ENCODE peak calls at places on chromosomes 2 and 18, in four cellular contexts. B is spleen, Z is AG10803, G is colonic mucosa. F is an unnamed sample.
A peak's percentile ranks its signal among the peaks of the same experiment; 100 is the strongest.

GRCh38 chr2:241035818-241036396 is 37.5 kb downstream of the SNED1 start:
- DNase-seq in Z (no peak), B (no peak), G (no peak), F (no peak)

GRCh38 chr2:64186698-64187605 is 42.7 kb upstream of the PELI1 start:
- DNase-seq in B (no peak), Z (no peak), G (no peak), F (peak; percentile 40)

GRCh38 chr18:8703781-8704301 is 1.5 kb upstream of the MTCL1 start:
- DNase-seq in G (no peak), Z (no peak), B (peak; percentile 77), F (no peak)

GRCh38 chr2:110999626-111000025 is 121.1 kb upstream of the BCL2L11 start:
- DNase-seq in B (no peak), Z (no peak), G (no peak), F (no peak)

GRCh38 chr2:26196683-26197418 is 24.0 kb downstream of the GAREM2 start:
- DNase-seq in G (no peak), Z (no peak), B (no peak), F (no peak)

GRCh38 chr2:174571669-174572323 is 25.8 kb downstream of the WIPF1 start:
- DNase-seq in Z (no peak), B (no peak), G (no peak), F (no peak)

GRCh38 chr2:5984946-5985345 is 292.8 kb downstream of the SOX11 start:
- DNase-seq in B (no peak), Z (no peak), G (no peak), F (no peak)

GRCh38 chr18:14921547-14921946 is 173.6 kb downstream of the ANKRD30B start:
- DNase-seq in Z (no peak), G (peak; percentile 40), B (no peak), F (no peak)

GRCh38 chr2:73089270-73090030 is 17.9 kb upstream of the SFXN5 start:
- DNase-seq in Z (peak; percentile 99), B (no peak), G (no peak), F (peak; percentile 96)

GRCh38 chr2:101152195-101153076 is 1.3 kb upstream of the TBC1D8 start:
- DNase-seq in G (peak; percentile 57), Z (peak; percentile 62), B (peak; percentile 82), F (no peak)

GRCh38 chr2:215974700-215975429 is 38.5 kb downstream of the MREG start:
- DNase-seq in Z (no peak), B (no peak), G (no peak), F (no peak)

GRCh38 chr2:218039171-218039570 is 29.9 kb upstream of the RUFY4 start:
- DNase-seq in B (no peak), G (no peak), Z (peak; percentile 44), F (peak; percentile 38)

GRCh38 chr2:111919794-111920608 is 21.6 kb downstream of the MERTK start:
- DNase-seq in G (peak; percentile 73), B (peak; percentile 77), Z (no peak), F (no peak)

GRCh38 chr2:29361255-29361654 is 246.0 kb downstream of the CLIP4 start:
- DNase-seq in B (no peak), G (no peak), Z (no peak), F (no peak)

GRCh38 chr2:25598911-25599310 is 74.5 kb downstream of the DTNB start:
- DNase-seq in G (no peak), B (no peak), Z (no peak), F (no peak)

GRCh38 chr2:205699554-205700289 is 17.4 kb downstream of the NRP2 start:
- DNase-seq in B (no peak), G (no peak), Z (no peak), F (no peak)

GRCh38 chr2:205698556-205699282 is 16.4 kb downstream of the NRP2 start:
- DNase-seq in G (no peak), Z (peak; percentile 69), B (no peak), F (no peak)

GRCh38 chr2:205695460-205695979 is 13.2 kb downstream of the NRP2 start:
- DNase-seq in B (no peak), Z (peak; percentile 90), G (no peak), F (peak; percentile 74)

GRCh38 chr2:205694256-205694655 is 12.0 kb downstream of the NRP2 start:
- DNase-seq in B (no peak), G (no peak), Z (no peak), F (no peak)

GRCh38 chr2:205696541-205697441 is 14.5 kb downstream of the NRP2 start:
- DNase-seq in B (no peak), Z (peak; percentile 83), G (no peak), F (no peak)
- TF ChIP-seq CTCF in B (no peak), Z (peak; percentile 52), G (no peak), F (peak; percentile 36)

GRCh38 chr2:162890690-162891311 is 52.2 kb upstream of the KCNH7 start:
- DNase-seq in Z (peak; percentile 56), G (no peak), B (no peak), F (peak; percentile 64)

GRCh38 chr2:162887902-162888301 is 49.3 kb upstream of the KCNH7 start:
- DNase-seq in B (no peak), G (no peak), Z (no peak), F (no peak)

GRCh38 chr2:162888641-162889040 is 50.1 kb upstream of the KCNH7 start:
- DNase-seq in B (no peak), G (no peak), Z (no peak), F (no peak)

GRCh38 chr2:162885281-162886070 is 46.9 kb upstream of the KCNH7 start:
- DNase-seq in B (no peak), Z (no peak), G (no peak), F (no peak)

GRCh38 chr2:162887087-162887486 is 48.5 kb upstream of the KCNH7 start:
- DNase-seq in Z (no peak), B (no peak), G (no peak), F (no peak)
- H3K4me3 ChIP-seq in Z (no peak overlapping the region), B (no peak overlapping the region), G (no peak overlapping the region), F (no peak overlapping the region)

DNA sequence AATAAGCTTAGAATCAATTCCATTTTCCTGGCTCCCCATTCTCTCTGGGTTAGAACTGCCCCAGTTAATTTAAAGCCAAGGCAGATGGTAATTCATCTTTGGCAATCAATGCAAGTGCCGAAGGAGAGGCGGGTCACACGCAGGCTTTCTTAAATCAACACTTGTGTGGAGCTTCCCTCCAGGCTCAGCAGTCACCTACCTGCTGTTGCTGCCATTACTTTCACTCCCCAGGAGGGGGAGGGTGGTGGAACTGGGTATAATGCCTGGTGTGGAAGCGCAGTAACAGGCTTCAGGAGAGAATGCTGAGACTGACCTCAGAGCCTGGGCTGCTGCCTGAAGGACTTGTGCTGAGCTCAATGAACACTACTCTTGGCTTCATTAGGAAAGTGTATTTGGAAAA is 19.2 kb downstream of the TTR start:
- DNase-seq in G (peak; percentile 45), Z (no peak), B (no peak), F (no peak)
- TF ChIP-seq CTCF in G (peak; percentile 35), Z (no peak), B (no peak), F (peak; percentile 28)

GRCh38 chr2:193808877-193809276 is 1614.1 kb upstream of the TMEFF2 start:
- DNase-seq in B (no peak), G (no peak), Z (no peak), F (no peak)

GRCh38 chr2:193806088-193806774 is 1611.5 kb upstream of the TMEFF2 start:
- DNase-seq in Z (no peak), B (no peak), G (no peak), F (no peak)

GRCh38 chr2:193816008-193816407 is 1621.3 kb upstream of the TMEFF2 start:
- DNase-seq in Z (no peak), B (no peak), G (no peak), F (no peak)

DNA sequence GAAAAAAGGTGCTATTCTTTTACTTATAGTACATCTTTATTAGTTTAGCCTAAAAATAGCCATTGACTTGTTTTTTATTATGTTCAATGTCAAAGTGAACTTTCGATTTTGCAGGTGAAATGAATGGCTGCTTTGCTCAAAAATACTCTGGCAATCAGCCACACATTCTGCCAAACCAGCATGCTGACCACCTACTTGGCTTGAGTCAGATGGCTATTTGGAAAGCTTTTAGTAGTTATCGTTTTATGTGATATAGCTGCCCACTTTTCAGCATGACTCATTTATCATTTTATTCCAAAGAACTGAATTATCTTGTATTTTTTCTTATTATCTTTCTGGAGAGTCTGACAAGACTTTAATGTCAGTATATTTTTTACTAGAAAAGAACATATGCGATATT is 1615.8 kb upstream of the TMEFF2 start:
- DNase-seq in B (no peak), Z (no peak), G (no peak), F (peak; percentile 76)
- H3K4me3 ChIP-seq in B (no peak overlapping the region), Z (no peak overlapping the region), G (no peak overlapping the region), F (no peak overlapping the region)